ENCODE peak calls at places on chromosome 1, in nine cellular contexts. P, R, H, T, W, C, K, Q and M are unnamed samples.

GRCh38 chr1:53175302-53175913 is 21.2 kb upstream of the CPT2 start:
- DNase-seq in P (no peak), R (no peak), H (no peak), T (peak), W (no peak), C (no peak), K (peak), Q (no peak), M (no peak)

GRCh38 chr1:59055908-59056719 is 240.8 kb upstream of the FGGY start:
- DNase-seq in P (no peak), R (no peak), H (no peak), T (peak), W (no peak), C (no peak), K (peak), Q (no peak), M (no peak)

GRCh38 chr1:31857863-31858262 is 42.0 kb upstream of the SPOCD1 start:
- DNase-seq in P (no peak), R (no peak), H (no peak), T (no peak), W (no peak), C (no peak), K (no peak), Q (no peak), M (no peak)

GRCh38 chr1:1787206-1787605 is 8.9 kb upstream of the NADK start:
- DNase-seq in P (no peak), R (no peak), H (no peak), T (no peak), W (no peak), C (no peak), K (no peak), Q (no peak), M (no peak)

GRCh38 chr1:5828322-5828935 is 163.8 kb downstream of the NPHP4 start:
- DNase-seq in P (no peak), R (no peak), H (no peak), T (no peak), W (no peak), C (no peak), K (no peak), Q (no peak), M (no peak)

GRCh38 chr1:107572674-107573205 is 392.2 kb downstream of the VAV3 start:
- DNase-seq in P (no peak), R (no peak), H (no peak), T (peak), W (no peak), C (no peak), K (peak), Q (peak), M (no peak)

GRCh38 chr1:8424539-8425116 is 106.7 kb downstream of the SLC45A1 start:
- DNase-seq in P (no peak), R (peak), H (peak), T (no peak), W (no peak), C (no peak), K (peak), Q (no peak), M (no peak)

GRCh38 chr1:39849203-39849602 is 34.1 kb downstream of the TRIT1 start:
- DNase-seq in P (no peak), R (no peak), H (no peak), T (no peak), W (no peak), C (no peak), K (no peak), Q (no peak), M (no peak)

GRCh38 chr1:32933742-32934322 is 30.8 kb downstream of the RNF19B start:
- DNase-seq in P (no peak), R (no peak), H (peak), T (no peak), W (no peak), C (no peak), K (peak), Q (no peak), M (no peak)

GRCh38 chr1:45306319-45306718 is 20.4 kb upstream of the HPDL start:
- DNase-seq in P (no peak), R (peak), H (no peak), T (no peak), W (no peak), C (no peak), K (peak), Q (no peak), M (no peak)

GRCh38 chr1:232486006-232486405 is 143.9 kb downstream of the SIPA1L2 start:
- DNase-seq in P (no peak), R (no peak), H (no peak), T (no peak), W (no peak), C (no peak), K (peak), Q (no peak), M (no peak)

GRCh38 chr1:185561629-185562028 is 172.6 kb upstream of the HMCN1 start:
- DNase-seq in P (no peak), R (no peak), H (no peak), T (peak), W (no peak), C (no peak), K (no peak), Q (no peak), M (no peak)

GRCh38 chr1:87154351-87154750 is 174.3 kb upstream of the LMO4 start:
- DNase-seq in P (no peak), R (no peak), H (no peak), T (peak), W (no peak), C (no peak), K (no peak), Q (no peak), M (no peak)

GRCh38 chr1:198491596-198491995 is 48.9 kb downstream of the ATP6V1G3 start:
- DNase-seq in P (no peak), R (no peak), H (no peak), T (no peak), W (no peak), C (no peak), K (no peak), Q (no peak), M (no peak)

GRCh38 chr1:234400773-234401172 is 27.5 kb downstream of the COA6 start:
- DNase-seq in P (no peak), R (peak), H (no peak), T (no peak), W (no peak), C (no peak), K (no peak), Q (no peak), M (no peak)

GRCh38 chr1:32878183-32878582 is 7.5 kb upstream of the FNDC5 start:
- DNase-seq in P (no peak), R (no peak), H (no peak), T (no peak), W (no peak), C (no peak), K (peak), Q (no peak), M (no peak)

GRCh38 chr1:190864013-190864610 is 386.4 kb upstream of the BRINP3 start:
- DNase-seq in P (no peak), R (no peak), H (no peak), T (no peak), W (no peak), C (no peak), K (no peak), Q (no peak), M (no peak)

GRCh38 chr1:165562576-165562975 is 18.8 kb downstream of the LRRC52 start:
- DNase-seq in P (no peak), R (no peak), H (no peak), T (no peak), W (no peak), C (no peak), K (no peak), Q (no peak), M (no peak)

GRCh38 chr1:221824025-221824424 is 82.1 kb upstream of the DUSP10 start:
- DNase-seq in P (no peak), R (no peak), H (no peak), T (peak), W (no peak), C (no peak), K (peak), Q (no peak), M (no peak)

GRCh38 chr1:232599178-232600041 is 30.5 kb downstream of the SIPA1L2 start:
- DNase-seq in P (no peak), R (no peak), H (no peak), T (no peak), W (no peak), C (no peak), K (peak), Q (no peak), M (no peak)

GRCh38 chr1:28885982-28886730 is 28.2 kb upstream of the EPB41 start:
- DNase-seq in P (no peak), R (no peak), H (peak), T (no peak), W (no peak), C (no peak), K (no peak), Q (no peak), M (peak)

GRCh38 chr1:39196244-39197215 is 8.0 kb upstream of the MACF1 start:
- DNase-seq in P (no peak), R (peak), H (no peak), T (peak), W (no peak), C (no peak), K (peak), Q (no peak), M (no peak)

DNA sequence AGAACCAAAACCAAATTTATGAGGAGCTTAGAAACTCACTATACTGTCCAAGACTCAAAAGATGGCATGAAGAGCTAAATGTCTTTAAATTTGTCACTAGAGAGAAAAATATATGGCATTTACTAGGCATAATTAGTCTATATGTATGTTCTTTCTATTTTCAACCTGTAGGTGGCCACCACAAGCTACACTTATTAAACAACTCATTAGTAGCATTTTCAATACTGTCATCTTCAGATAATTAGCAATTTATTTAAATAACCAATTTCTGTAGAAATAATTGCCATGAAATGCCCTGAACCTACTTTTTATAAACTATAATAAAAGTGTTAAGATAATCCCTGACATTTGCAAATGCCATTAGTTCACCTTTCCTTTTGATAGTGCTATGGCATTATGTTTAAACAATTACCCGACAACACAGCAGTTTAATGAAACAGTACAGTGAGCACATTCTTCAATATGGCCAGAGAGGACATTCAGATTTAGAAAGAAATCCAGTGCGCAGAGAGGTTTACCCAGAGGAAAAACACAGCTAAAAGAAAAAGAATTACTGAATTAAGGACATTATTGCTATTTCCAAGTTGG is 522.5 kb downstream of the PTBP2 start:
- DNase-seq in P (no peak), R (no peak), H (no peak), T (peak), W (no peak), C (no peak), K (peak), Q (no peak), M (no peak)
- TF ChIP-seq CTCF in P (no peak), R (peak), H (peak), T (peak), W (peak), C (peak), K (peak), Q (peak), M (peak)

GRCh38 chr1:173009597-173009996 is 41.1 kb downstream of the TNFSF18 start:
- DNase-seq in P (no peak), R (no peak), H (no peak), T (no peak), W (no peak), C (no peak), K (peak), Q (no peak), M (no peak)

GRCh38 chr1:173002891-173003582 is 47.7 kb downstream of the TNFSF18 start:
- DNase-seq in P (no peak), R (no peak), H (no peak), T (peak), W (no peak), C (no peak), K (peak), Q (peak), M (no peak)

GRCh38 chr1:172999349-172999748 is 51.4 kb downstream of the TNFSF18 start:
- DNase-seq in P (no peak), R (no peak), H (no peak), T (no peak), W (no peak), C (no peak), K (no peak), Q (no peak), M (no peak)

DNA sequence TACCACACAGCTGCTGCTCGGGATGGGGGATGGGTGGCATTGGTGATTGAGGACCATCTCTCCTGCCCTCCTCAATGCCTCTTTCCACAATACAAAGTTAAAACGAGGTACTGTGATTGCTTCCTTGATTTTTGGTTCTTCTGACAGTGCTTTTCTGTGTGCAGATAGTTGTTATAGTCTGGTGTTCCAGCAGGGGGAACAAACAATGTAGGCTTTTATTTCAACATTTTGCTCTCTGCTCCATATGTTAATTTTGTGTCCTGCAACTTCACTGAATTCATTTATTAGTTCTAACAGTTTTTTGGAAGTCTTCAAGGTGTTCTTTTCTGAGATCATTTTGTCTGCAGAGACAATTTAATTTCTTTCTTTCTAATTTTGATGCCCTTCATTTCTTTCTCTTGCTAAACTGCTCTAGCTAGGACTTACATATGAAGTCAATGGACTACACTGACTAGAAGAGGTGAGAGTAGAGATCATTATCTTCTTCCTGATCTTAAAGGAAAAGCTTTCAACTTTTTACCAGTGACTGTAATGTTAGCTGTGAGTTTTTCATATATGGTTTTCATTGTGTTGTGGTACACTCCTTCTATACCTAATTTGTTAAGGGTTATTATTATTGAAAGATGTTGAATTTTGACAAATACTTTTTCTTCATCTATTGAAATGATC is 45.4 kb downstream of the TNFSF18 start:
- DNase-seq in P (no peak), R (no peak), H (no peak), T (no peak), W (no peak), C (no peak), K (peak), Q (no peak), M (no peak)
- TF ChIP-seq CTCF in P (no peak), R (no peak), H (peak), T (peak), W (peak), C (no peak), K (no peak), Q (peak), M (no peak)

DNA sequence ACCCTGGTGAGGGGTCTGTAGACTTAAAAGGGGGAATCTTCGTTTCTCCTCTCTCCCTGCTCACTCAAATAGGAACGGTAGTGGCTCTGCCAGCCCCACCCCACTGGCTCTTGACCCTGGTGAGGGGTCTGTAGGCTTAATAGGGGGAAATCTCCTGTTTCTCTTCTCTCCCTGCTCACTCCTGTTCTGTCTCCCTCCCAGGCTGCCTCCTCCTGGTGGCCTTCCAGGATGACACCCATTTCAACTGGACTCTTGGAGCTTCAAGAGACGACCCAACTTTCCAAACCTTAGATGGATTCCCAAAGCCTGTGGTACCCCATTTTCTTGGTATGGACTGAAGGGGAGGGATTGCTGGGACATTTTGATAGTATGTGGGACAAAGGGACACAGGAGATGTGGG is 1.4 kb upstream of the EPHB2 start:
- DNase-seq in P (no peak), R (no peak), H (peak), T (no peak), W (no peak), C (no peak), K (peak), Q (no peak), M (no peak)
- TF ChIP-seq CTCF in P (no peak), R (no peak), H (peak), T (peak), W (no peak), C (no peak), K (no peak), Q (peak), M (no peak)

DNA sequence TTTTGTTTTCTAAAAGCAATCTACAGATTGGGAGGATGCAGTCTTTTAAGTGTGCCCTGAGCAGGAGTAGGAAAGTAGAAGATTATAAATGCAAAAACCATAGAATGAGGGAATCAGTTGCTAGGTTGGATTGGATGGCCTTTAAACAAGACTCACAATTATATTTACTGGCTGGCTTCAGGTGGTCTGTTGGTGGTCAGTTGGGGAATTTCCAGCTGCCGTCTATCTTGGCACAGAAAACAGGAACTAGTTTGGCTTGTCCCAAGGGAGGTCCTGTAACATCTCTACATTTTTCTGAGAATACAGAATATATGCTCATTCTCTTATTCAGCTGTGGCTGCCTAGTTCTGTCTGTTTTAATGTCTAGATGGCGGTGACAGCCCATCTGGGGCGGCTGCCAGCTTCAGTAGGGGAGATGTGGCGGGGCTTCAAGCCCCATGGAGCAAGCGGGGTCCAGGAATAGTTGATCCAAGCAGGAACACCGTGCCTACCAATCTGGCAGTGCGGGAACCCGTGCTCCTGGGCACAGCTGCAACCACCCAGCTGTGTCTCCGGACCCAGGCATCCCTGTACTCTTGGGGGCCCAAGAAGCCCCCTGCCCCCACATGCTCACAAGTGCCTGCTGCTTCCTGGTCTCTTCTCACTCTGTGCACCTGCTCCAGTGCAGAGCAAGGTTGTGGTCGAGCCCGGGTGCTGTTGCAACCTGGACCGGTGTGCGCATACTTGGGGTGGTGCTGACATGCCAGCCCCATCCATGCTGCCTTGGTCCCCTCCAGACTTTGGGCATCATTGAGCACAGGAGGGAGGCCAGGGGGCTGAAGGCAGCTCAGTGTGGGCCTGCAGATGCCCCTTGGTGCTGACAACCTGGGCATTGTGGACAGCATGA is 1182.6 kb downstream of the AMY1C start:
- DNase-seq in P (no peak), R (no peak), H (no peak), T (no peak), W (no peak), C (no peak), K (no peak), Q (no peak), M (no peak)
- TF ChIP-seq CTCF in P (no peak), R (no peak), H (no peak), T (no peak), W (no peak), C (no peak), K (no peak), Q (no peak), M (no peak)

DNA sequence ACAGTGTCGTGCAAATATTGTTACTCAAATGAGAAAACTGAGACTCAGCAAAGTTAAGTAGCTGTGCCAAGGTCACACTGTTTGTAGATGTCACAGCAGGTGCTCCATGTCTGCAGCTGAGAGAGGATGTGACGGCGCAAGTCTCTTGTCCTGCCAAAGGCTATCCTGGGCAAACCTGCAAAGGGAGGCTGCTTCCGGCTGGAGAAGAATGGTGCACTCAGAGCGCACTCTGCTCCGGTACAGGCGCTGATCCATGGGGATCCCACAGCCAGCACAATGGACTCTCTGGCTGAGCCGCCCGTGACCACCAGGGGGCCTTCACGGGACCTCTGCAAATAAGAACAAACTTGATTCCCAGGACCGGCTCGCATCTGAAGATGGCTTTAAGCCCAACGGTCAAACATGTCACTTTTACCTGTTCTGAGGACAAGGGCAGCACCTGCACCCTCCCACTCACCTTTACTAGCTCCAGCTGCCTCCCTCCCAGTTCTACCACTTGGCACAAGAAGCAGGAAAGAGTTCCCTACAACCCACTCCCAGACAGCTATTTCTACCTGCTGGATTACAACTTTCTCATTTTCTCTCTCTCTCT is 21.9 kb downstream of the RD3 start:
- DNase-seq in P (peak), R (peak), H (peak), T (peak), W (no peak), C (peak), K (peak), Q (peak), M (no peak)
- TF ChIP-seq CTCF in P (no peak), R (peak), H (peak), T (peak), W (peak), C (peak), K (peak), Q (peak), M (peak)

DNA sequence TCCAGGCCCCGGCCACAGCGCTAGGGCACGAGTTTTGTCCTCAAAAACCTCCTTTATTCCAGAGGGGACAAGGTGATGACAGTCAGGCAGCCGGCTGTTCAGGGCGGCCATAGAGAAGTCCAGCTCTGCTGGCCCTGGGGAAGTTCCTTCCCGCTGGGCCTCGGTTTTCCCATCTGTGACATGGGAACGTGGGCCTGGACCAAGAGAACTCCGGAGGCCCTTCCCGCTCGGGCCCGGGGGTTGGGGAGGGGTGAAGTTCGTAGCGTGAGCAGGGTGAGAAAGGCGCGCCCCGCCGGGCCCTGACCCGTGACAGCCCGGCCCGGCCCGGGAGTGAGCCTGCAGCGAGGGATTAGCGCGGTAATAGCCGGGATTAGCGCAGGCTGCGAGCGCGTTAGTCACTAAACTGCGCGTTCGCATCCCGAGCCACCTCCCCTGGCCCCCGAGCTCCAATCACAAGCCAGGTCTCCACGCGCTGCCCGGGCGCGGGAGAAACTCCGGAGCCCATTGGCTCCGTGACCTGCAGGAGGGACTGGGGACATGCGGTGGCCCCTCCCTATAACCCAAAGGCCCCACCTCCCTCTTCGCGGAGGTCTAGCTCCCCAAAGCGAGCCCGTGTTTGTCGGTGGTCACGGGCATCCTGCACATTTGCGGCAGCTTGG is 29.8 kb upstream of the PADI2 start:
- DNase-seq in P (no peak), R (no peak), H (no peak), T (no peak), W (no peak), C (no peak), K (peak), Q (no peak), M (peak)
- TF ChIP-seq CTCF in P (no peak), R (no peak), H (no peak), T (no peak), W (no peak), C (no peak), K (no peak), Q (no peak), M (no peak)

GRCh38 chr1:112955678-112956502 is at the start of gene SLC16A1:
- DNase-seq in P (peak), R (peak), H (peak), T (peak), W (peak), C (peak), K (peak), Q (peak), M (peak)
- TF ChIP-seq CTCF in P (no peak), R (peak), H (peak), T (no peak), W (peak), C (peak), K (peak), Q (peak), M (peak)